ENCODE peak calls at places on chromosomes 7 and 10, in seven cellular contexts. K is IMR-90; Z is RWPE1; O is CD8-positive, alpha-beta memory T cell; T is aorta; I is foreskin keratinocyte; A is cardiac muscle cell. V is an unnamed sample.

GRCh38 chr7:50662059-50662689 is 97.0 kb upstream of the DDC start:
- DNase-seq in K (no peak), Z (no peak), O (no peak), T (no peak), I (no peak), A (no peak), V (no peak)

GRCh38 chr10:130138479-130138866 is 2.3 kb downstream of the GLRX3 start:
- DNase-seq in K (peak), Z (peak), O (no peak), T (no peak), I (peak), A (peak), V (no peak)

GRCh38 chr7:77931841-77932240 is 133.3 kb downstream of the PHTF2 start:
- DNase-seq in K (no peak), Z (no peak), O (no peak), T (no peak), I (no peak), A (no peak), V (no peak)

GRCh38 chr7:1439373-1440363 is 19.6 kb downstream of the MICALL2 start:
- DNase-seq in K (no peak), Z (no peak), O (no peak), T (no peak), I (no peak), A (no peak), V (no peak)

GRCh38 chr7:127760436-127761031 is 108.5 kb downstream of the SND1 start:
- DNase-seq in K (no peak), Z (no peak), O (no peak), T (no peak), I (no peak), A (no peak), V (no peak)

GRCh38 chr10:1475095-1475583 is 262.2 kb downstream of the ADARB2 start:
- DNase-seq in K (no peak), Z (no peak), O (no peak), T (no peak), I (no peak), A (no peak), V (no peak)

GRCh38 chr10:44911081-44911540 is at the start of gene TMEM72:
- DNase-seq in K (no peak), Z (no peak), O (no peak), T (no peak), I (no peak), A (no peak), V (no peak)

GRCh38 chr10:73743905-73744689 is at the start of gene SEC24C:
- DNase-seq in K (peak), Z (peak), O (peak), T (peak), I (peak), A (peak), V (peak)

GRCh38 chr10:78149193-78149592 is 115.5 kb downstream of the RPS24 start:
- DNase-seq in K (peak), Z (peak), O (no peak), T (no peak), I (peak), A (peak), V (no peak)

DNA sequence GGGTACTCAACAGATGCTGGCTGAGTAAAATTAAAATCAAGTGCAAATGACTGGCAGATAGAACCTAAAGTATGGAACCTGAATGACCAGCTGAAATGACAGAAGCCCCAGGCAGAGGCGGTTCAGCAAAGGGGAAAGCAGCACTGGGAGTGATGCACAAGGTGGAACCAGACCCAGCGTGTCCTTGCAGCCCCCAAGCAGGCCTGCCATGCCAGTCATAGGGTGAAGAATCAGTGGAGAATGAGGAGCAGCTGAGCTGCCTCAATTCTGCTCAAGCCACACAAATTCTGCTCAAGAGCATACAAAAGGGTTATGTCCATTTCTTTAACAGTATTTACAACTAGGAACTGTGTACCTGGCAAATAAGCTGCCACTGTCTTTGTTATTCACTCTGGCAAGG is 8.7 kb downstream of the ACTR1A start:
- DNase-seq in K (no peak), Z (peak), O (no peak), T (no peak), I (peak), A (no peak), V (no peak)
- H3K27ac ChIP-seq in K (no peak), Z (peak), O (no peak), T (no peak), I (peak), A (no peak), V (peak)

GRCh38 chr7:157803906-157804305 is 467.1 kb downstream of the DNAJB6 start:
- DNase-seq in K (no peak), Z (no peak), O (no peak), T (no peak), I (no peak), A (no peak), V (no peak)

GRCh38 chr7:157799076-157799685 is 462.4 kb downstream of the DNAJB6 start:
- DNase-seq in K (no peak), Z (no peak), O (no peak), T (peak), I (no peak), A (no peak), V (no peak)

GRCh38 chr7:157800281-157800680 is 463.5 kb downstream of the DNAJB6 start:
- DNase-seq in K (no peak), Z (no peak), O (no peak), T (peak), I (no peak), A (no peak), V (no peak)

GRCh38 chr7:157801971-157802675 is 465.3 kb downstream of the DNAJB6 start:
- DNase-seq in K (no peak), Z (no peak), O (peak), T (no peak), I (no peak), A (no peak), V (no peak)

DNA sequence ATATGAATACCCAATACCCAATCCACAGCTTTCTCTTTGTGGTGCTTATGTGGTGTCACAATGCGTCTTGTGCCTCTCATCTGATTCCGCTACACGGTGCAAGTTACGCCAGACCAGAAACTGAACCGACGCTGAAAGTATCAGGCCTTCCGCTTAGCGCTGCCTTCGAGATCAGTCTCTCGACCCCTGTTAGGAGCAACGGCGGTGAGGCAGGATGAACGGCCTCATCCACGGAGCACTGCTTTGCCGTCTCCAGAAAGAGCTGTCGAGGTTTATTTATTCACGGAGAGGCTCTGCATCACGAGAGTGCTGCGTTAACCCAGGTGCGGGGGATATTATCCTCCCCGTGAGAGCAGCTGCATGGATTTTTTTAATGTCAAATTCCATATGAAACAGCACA is 464.3 kb downstream of the DNAJB6 start:
- DNase-seq in K (no peak), Z (no peak), O (peak), T (peak), I (no peak), A (no peak), V (no peak)
- H3K27ac ChIP-seq in K (no peak), Z (no peak), O (no peak), T (no peak), I (no peak), A (no peak), V (no peak)

DNA sequence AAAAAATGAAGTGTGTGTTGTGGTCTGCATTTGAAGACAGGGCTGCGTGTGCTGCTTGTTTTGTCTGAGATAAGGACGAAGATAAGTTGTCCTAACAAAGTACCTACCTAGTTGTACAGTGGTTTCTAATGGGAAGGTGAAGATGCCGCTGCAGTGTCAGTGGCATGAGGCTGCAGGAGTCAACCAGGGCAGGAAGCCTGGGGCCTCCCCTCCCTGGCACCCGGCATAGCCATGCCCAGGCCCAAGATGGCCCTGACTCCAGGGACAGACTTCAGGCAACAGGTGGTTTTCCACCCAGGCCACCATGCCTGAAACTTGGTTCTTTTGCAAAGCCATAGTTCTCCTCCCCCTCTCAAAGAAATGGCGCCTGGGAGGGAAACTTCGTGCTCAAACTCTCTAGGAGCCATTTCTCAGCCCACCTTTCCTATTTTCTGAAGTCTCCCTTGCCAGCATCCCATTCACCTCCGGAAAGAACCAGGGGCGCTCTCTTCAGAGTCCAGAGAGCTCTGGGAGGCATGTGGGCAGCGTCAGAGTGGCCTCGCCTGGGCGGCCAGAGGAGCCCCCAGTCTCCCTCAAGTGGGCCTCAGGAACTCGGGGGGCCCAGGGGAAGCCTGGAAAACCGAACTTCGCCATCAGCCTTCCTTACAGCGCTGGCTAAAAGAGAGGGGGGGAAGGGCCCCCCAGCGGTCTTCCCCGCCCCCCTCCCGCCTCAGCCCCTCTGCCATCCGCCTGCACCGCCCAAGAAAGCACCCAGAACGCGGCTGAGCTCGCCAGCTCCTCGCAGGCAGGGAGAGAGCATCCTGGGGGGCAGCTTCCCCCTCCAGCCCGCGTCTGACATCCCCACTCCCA is 2.0 kb upstream of the KAT6B start:
- DNase-seq in K (no peak), Z (no peak), O (no peak), T (peak), I (no peak), A (peak), V (no peak)
- H3K27ac ChIP-seq in K (peak), Z (peak), O (peak), T (peak), I (no peak), A (peak), V (peak)

GRCh38 chr10:6195376-6195775 is 7.4 kb upstream of the PFKFB3 start:
- DNase-seq in K (peak), Z (no peak), O (no peak), T (peak), I (no peak), A (peak), V (no peak)
- H3K27ac ChIP-seq in K (no peak), Z (no peak), O (no peak), T (peak), I (no peak), A (no peak), V (peak)

GRCh38 chr10:118362103-118362502 is 20.0 kb upstream of the FAM204A start:
- DNase-seq in K (no peak), Z (peak), O (no peak), T (no peak), I (peak), A (no peak), V (no peak)

DNA sequence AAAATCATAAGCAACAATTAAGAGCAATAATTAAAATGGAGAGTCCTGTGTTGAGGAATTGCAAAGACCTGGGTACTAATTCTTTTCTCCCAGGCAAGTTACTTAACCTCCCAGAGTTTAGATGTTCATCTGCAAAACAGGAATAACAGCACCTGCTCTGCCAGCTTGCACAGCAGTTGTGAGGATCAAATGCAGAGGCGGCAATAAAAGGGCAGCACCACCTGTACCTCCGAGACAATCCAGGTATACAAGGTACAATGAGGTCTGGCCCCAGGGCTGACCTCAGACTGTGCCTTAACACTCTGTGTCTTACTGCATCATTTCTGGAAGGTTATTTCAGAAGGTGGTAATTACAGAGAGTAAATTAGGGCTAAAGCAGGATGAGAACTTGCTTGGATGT is 14.5 kb upstream of the FAM204A start:
- DNase-seq in K (no peak), Z (no peak), O (no peak), T (no peak), I (no peak), A (no peak), V (no peak)
- H3K27ac ChIP-seq in K (no peak), Z (no peak), O (no peak), T (no peak), I (no peak), A (no peak), V (no peak)

DNA sequence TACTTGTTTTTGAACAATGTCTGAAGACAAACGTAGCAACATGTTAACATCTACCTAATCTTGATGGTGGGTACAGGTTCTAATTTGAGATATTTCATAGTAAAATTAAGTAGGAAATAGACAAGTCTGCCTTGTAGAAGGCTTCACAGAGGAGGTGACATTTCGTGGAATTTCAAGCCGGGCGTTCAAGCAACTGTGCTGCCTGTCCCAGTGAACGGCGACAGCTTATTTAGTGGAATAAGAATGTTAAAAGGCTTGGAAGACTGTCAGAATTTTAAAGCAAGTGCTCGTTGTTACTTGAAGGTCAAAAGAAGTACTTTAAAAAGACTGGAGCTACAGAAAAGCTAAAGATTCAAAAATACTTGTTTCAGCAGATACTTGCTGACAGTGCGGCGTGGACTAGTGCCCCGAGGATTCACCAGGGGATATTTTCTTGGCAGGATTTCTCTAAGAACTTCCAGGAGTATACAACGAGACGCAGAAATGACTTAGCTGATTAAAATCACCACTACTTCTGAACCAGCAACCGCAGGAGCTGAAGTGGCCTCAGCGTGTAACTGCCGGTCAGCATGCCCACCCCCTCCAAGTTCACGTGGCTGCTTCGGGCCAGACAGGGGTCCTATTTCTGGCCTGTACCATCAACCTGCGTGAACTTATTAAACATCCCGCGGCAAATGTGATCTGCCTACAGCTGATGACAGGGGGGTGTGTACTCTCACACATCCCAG is 46.5 kb downstream of the CTBP2 start:
- DNase-seq in K (no peak), Z (no peak), O (no peak), T (no peak), I (no peak), A (peak), V (no peak)
- H3K27ac ChIP-seq in K (no peak), Z (no peak), O (no peak), T (no peak), I (no peak), A (peak), V (peak)

GRCh38 chr10:79381804-79382221 is 34.5 kb downstream of the PPIF start:
- DNase-seq in K (peak), Z (no peak), O (peak), T (peak), I (peak), A (peak), V (peak)
- H3K27ac ChIP-seq in K (peak), Z (no peak), O (no peak), T (peak), I (no peak), A (peak), V (peak)

GRCh38 chr7:29196191-29196590 is 1.6 kb downstream of the CHN2 start:
- DNase-seq in K (no peak), Z (no peak), O (no peak), T (no peak), I (no peak), A (no peak), V (no peak)

GRCh38 chr7:29194206-29194593 is 375 bp upstream of the CHN2 start:
- DNase-seq in K (no peak), Z (peak), O (peak), T (peak), I (no peak), A (peak), V (peak)

GRCh38 chr7:29193316-29194205 is 1.0 kb upstream of the CHN2 start:
- DNase-seq in K (no peak), Z (no peak), O (no peak), T (no peak), I (no peak), A (no peak), V (no peak)

GRCh38 chr7:29192811-29193210 is 1.8 kb upstream of the CHN2 start:
- DNase-seq in K (no peak), Z (no peak), O (no peak), T (no peak), I (no peak), A (no peak), V (no peak)

GRCh38 chr7:29194594-29195417 is at the start of gene CHN2:
- DNase-seq in K (no peak), Z (peak), O (peak), T (peak), I (peak), A (peak), V (peak)
- H3K27ac ChIP-seq in K (no peak), Z (no peak), O (peak), T (no peak), I (no peak), A (no peak), V (peak)

V was measured in sigmoid colon.